ENCODE peak calls at places on chromosomes 4 and X, in seven cellular contexts. One of them, this sample, is unnamed.
A peak's percentile ranks its signal among the peaks of the same experiment; 100 is the strongest.

GRCh38 chr4:75745192-75745591 is 20.8 kb downstream of the USO1 start:
- DNase-seq in activated CD4-positive, CD25-positive, alpha-beta regulatory T cell: no peak
- DNase-seq in nucleus accumbens: no peak
- DNase-seq in stimulated activated CD4-positive, alpha-beta T cell treated with anti-CD3 and anti-CD28 coated beads, Interleukin-12 subunit alpha, Interleukin-12 subunit beta, amount 100 ng/mL, for 48 hours: no peak
- DNase-seq in occipital lobe: no peak
- DNase-seq in PC-3: no peak
- DNase-seq in amniotic stem cell: no peak
- DNase-seq in this sample: no peak

GRCh38 chr4:7356667-7357295 is 77.9 kb downstream of the PSAPL1 start:
- DNase-seq in activated CD4-positive, CD25-positive, alpha-beta regulatory T cell: no peak
- DNase-seq in PC-3: no peak
- DNase-seq in nucleus accumbens: no peak
- DNase-seq in occipital lobe: no peak
- DNase-seq in amniotic stem cell: no peak
- DNase-seq in stimulated activated CD4-positive, alpha-beta T cell treated with anti-CD3 and anti-CD28 coated beads, Interleukin-12 subunit alpha, Interleukin-12 subunit beta, amount 100 ng/mL, for 48 hours: no peak
- DNase-seq in this sample: no peak

GRCh38 chr4:8828869-8829268 is 42.8 kb downstream of the HMX1 start:
- DNase-seq in PC-3: no peak
- DNase-seq in occipital lobe: no peak
- DNase-seq in nucleus accumbens: no peak
- DNase-seq in activated CD4-positive, CD25-positive, alpha-beta regulatory T cell: no peak
- DNase-seq in amniotic stem cell: no peak
- DNase-seq in stimulated activated CD4-positive, alpha-beta T cell treated with anti-CD3 and anti-CD28 coated beads, Interleukin-12 subunit alpha, Interleukin-12 subunit beta, amount 100 ng/mL, for 48 hours: no peak
- DNase-seq in this sample: no peak

GRCh38 chr4:3531887-3532713 is at the start of gene LRPAP1:
- DNase-seq in amniotic stem cell: peak; percentile 76
- DNase-seq in nucleus accumbens: peak; percentile 91
- DNase-seq in activated CD4-positive, CD25-positive, alpha-beta regulatory T cell: peak; percentile 84
- DNase-seq in occipital lobe: peak; percentile 91
- DNase-seq in stimulated activated CD4-positive, alpha-beta T cell treated with anti-CD3 and anti-CD28 coated beads, Interleukin-12 subunit alpha, Interleukin-12 subunit beta, amount 100 ng/mL, for 48 hours: peak; percentile 84
- DNase-seq in PC-3: peak; percentile 80
- DNase-seq in this sample: peak; percentile 72

GRCh38 chr4:13524504-13525243 is 19.6 kb downstream of the NKX3-2 start:
- DNase-seq in stimulated activated CD4-positive, alpha-beta T cell treated with anti-CD3 and anti-CD28 coated beads, Interleukin-12 subunit alpha, Interleukin-12 subunit beta, amount 100 ng/mL, for 48 hours: no peak
- DNase-seq in activated CD4-positive, CD25-positive, alpha-beta regulatory T cell: no peak
- DNase-seq in PC-3: no peak
- DNase-seq in amniotic stem cell: no peak
- DNase-seq in occipital lobe: no peak
- DNase-seq in nucleus accumbens: no peak
- DNase-seq in this sample: no peak

GRCh38 chr4:109365944-109366343 is 63.5 kb upstream of the COL25A1 start:
- DNase-seq in PC-3: no peak
- DNase-seq in occipital lobe: no peak
- DNase-seq in nucleus accumbens: no peak
- DNase-seq in activated CD4-positive, CD25-positive, alpha-beta regulatory T cell: no peak
- DNase-seq in amniotic stem cell: no peak
- DNase-seq in stimulated activated CD4-positive, alpha-beta T cell treated with anti-CD3 and anti-CD28 coated beads, Interleukin-12 subunit alpha, Interleukin-12 subunit beta, amount 100 ng/mL, for 48 hours: no peak
- DNase-seq in this sample: no peak

GRCh38 chrX:133215747-133216146 is 2.4 kb downstream of the TFDP3 start:
- DNase-seq in occipital lobe: no peak
- DNase-seq in amniotic stem cell: no peak
- DNase-seq in activated CD4-positive, CD25-positive, alpha-beta regulatory T cell: no peak
- DNase-seq in PC-3: peak; percentile 53
- DNase-seq in nucleus accumbens: no peak
- DNase-seq in stimulated activated CD4-positive, alpha-beta T cell treated with anti-CD3 and anti-CD28 coated beads, Interleukin-12 subunit alpha, Interleukin-12 subunit beta, amount 100 ng/mL, for 48 hours: no peak
- DNase-seq in this sample: no peak

GRCh38 chr4:121307441-121308327 is 73.1 kb downstream of the QRFPR start:
- DNase-seq in amniotic stem cell: no peak
- DNase-seq in stimulated activated CD4-positive, alpha-beta T cell treated with anti-CD3 and anti-CD28 coated beads, Interleukin-12 subunit alpha, Interleukin-12 subunit beta, amount 100 ng/mL, for 48 hours: peak; percentile 21
- DNase-seq in occipital lobe: no peak
- DNase-seq in nucleus accumbens: no peak
- DNase-seq in PC-3: peak; percentile 56
- DNase-seq in activated CD4-positive, CD25-positive, alpha-beta regulatory T cell: no peak
- DNase-seq in this sample: peak; percentile 6

GRCh38 chr4:78083035-78083434 is 25.9 kb downstream of the FRAS1 start:
- DNase-seq in amniotic stem cell: no peak
- DNase-seq in occipital lobe: no peak
- DNase-seq in activated CD4-positive, CD25-positive, alpha-beta regulatory T cell: no peak
- DNase-seq in stimulated activated CD4-positive, alpha-beta T cell treated with anti-CD3 and anti-CD28 coated beads, Interleukin-12 subunit alpha, Interleukin-12 subunit beta, amount 100 ng/mL, for 48 hours: no peak
- DNase-seq in nucleus accumbens: no peak
- DNase-seq in PC-3: no peak
- DNase-seq in this sample: no peak

GRCh38 chrX:6701085-6701484 is 166.2 kb upstream of the VCX3A start:
- DNase-seq in stimulated activated CD4-positive, alpha-beta T cell treated with anti-CD3 and anti-CD28 coated beads, Interleukin-12 subunit alpha, Interleukin-12 subunit beta, amount 100 ng/mL, for 48 hours: no peak
- DNase-seq in occipital lobe: no peak
- DNase-seq in PC-3: no peak
- DNase-seq in activated CD4-positive, CD25-positive, alpha-beta regulatory T cell: no peak
- DNase-seq in amniotic stem cell: no peak
- DNase-seq in nucleus accumbens: no peak
- DNase-seq in this sample: no peak

GRCh38 chr4:24930136-24930535 is 17.3 kb upstream of the CCDC149 start:
- DNase-seq in amniotic stem cell: no peak
- DNase-seq in PC-3: peak; percentile 15
- DNase-seq in activated CD4-positive, CD25-positive, alpha-beta regulatory T cell: no peak
- DNase-seq in stimulated activated CD4-positive, alpha-beta T cell treated with anti-CD3 and anti-CD28 coated beads, Interleukin-12 subunit alpha, Interleukin-12 subunit beta, amount 100 ng/mL, for 48 hours: no peak
- DNase-seq in occipital lobe: no peak
- DNase-seq in nucleus accumbens: no peak
- DNase-seq in this sample: no peak

GRCh38 chr4:74490736-74491135 is 45.8 kb downstream of the AREG start:
- DNase-seq in stimulated activated CD4-positive, alpha-beta T cell treated with anti-CD3 and anti-CD28 coated beads, Interleukin-12 subunit alpha, Interleukin-12 subunit beta, amount 100 ng/mL, for 48 hours: no peak
- DNase-seq in activated CD4-positive, CD25-positive, alpha-beta regulatory T cell: no peak
- DNase-seq in amniotic stem cell: no peak
- DNase-seq in nucleus accumbens: no peak
- DNase-seq in PC-3: no peak
- DNase-seq in occipital lobe: no peak
- DNase-seq in this sample: no peak

GRCh38 chr4:37138789-37139188 is 105.8 kb upstream of the NWD2 start:
- DNase-seq in activated CD4-positive, CD25-positive, alpha-beta regulatory T cell: no peak
- DNase-seq in amniotic stem cell: no peak
- DNase-seq in stimulated activated CD4-positive, alpha-beta T cell treated with anti-CD3 and anti-CD28 coated beads, Interleukin-12 subunit alpha, Interleukin-12 subunit beta, amount 100 ng/mL, for 48 hours: no peak
- DNase-seq in occipital lobe: no peak
- DNase-seq in nucleus accumbens: no peak
- DNase-seq in PC-3: no peak
- DNase-seq in this sample: no peak

GRCh38 chrX:16212436-16212835 is 45.2 kb downstream of the MAGEB17 start:
- DNase-seq in stimulated activated CD4-positive, alpha-beta T cell treated with anti-CD3 and anti-CD28 coated beads, Interleukin-12 subunit alpha, Interleukin-12 subunit beta, amount 100 ng/mL, for 48 hours: no peak
- DNase-seq in nucleus accumbens: no peak
- DNase-seq in PC-3: peak; percentile 42
- DNase-seq in amniotic stem cell: no peak
- DNase-seq in occipital lobe: no peak
- DNase-seq in activated CD4-positive, CD25-positive, alpha-beta regulatory T cell: no peak
- DNase-seq in this sample: no peak

GRCh38 chr4:41727861-41728570 is 20.5 kb downstream of the PHOX2B start:
- DNase-seq in PC-3: no peak
- DNase-seq in nucleus accumbens: no peak
- DNase-seq in stimulated activated CD4-positive, alpha-beta T cell treated with anti-CD3 and anti-CD28 coated beads, Interleukin-12 subunit alpha, Interleukin-12 subunit beta, amount 100 ng/mL, for 48 hours: no peak
- DNase-seq in activated CD4-positive, CD25-positive, alpha-beta regulatory T cell: no peak
- DNase-seq in occipital lobe: no peak
- DNase-seq in amniotic stem cell: no peak
- DNase-seq in this sample: no peak

GRCh38 chrX:40719218-40719617 is 16.1 kb downstream of the MED14 start:
- DNase-seq in activated CD4-positive, CD25-positive, alpha-beta regulatory T cell: no peak
- DNase-seq in PC-3: peak; percentile 90
- DNase-seq in amniotic stem cell: peak; percentile 21
- DNase-seq in occipital lobe: no peak
- DNase-seq in nucleus accumbens: no peak
- DNase-seq in stimulated activated CD4-positive, alpha-beta T cell treated with anti-CD3 and anti-CD28 coated beads, Interleukin-12 subunit alpha, Interleukin-12 subunit beta, amount 100 ng/mL, for 48 hours: no peak
- DNase-seq in this sample: no peak

GRCh38 chrX:21674430-21675186 is 16.5 kb upstream of the KLHL34 start:
- DNase-seq in stimulated activated CD4-positive, alpha-beta T cell treated with anti-CD3 and anti-CD28 coated beads, Interleukin-12 subunit alpha, Interleukin-12 subunit beta, amount 100 ng/mL, for 48 hours: no peak
- DNase-seq in amniotic stem cell: no peak
- DNase-seq in activated CD4-positive, CD25-positive, alpha-beta regulatory T cell: no peak
- DNase-seq in nucleus accumbens: no peak
- DNase-seq in PC-3: no peak
- DNase-seq in occipital lobe: no peak
- DNase-seq in this sample: no peak

GRCh38 chrX:26254436-26254835 is 38.5 kb downstream of the MAGEB5 start:
- DNase-seq in occipital lobe: no peak
- DNase-seq in nucleus accumbens: no peak
- DNase-seq in amniotic stem cell: no peak
- DNase-seq in stimulated activated CD4-positive, alpha-beta T cell treated with anti-CD3 and anti-CD28 coated beads, Interleukin-12 subunit alpha, Interleukin-12 subunit beta, amount 100 ng/mL, for 48 hours: no peak
- DNase-seq in activated CD4-positive, CD25-positive, alpha-beta regulatory T cell: no peak
- DNase-seq in PC-3: no peak
- DNase-seq in this sample: no peak

GRCh38 chr4:87657525-87657924 is 7.4 kb downstream of the DMP1 start:
- DNase-seq in activated CD4-positive, CD25-positive, alpha-beta regulatory T cell: no peak
- DNase-seq in occipital lobe: no peak
- DNase-seq in amniotic stem cell: no peak
- DNase-seq in nucleus accumbens: no peak
- DNase-seq in stimulated activated CD4-positive, alpha-beta T cell treated with anti-CD3 and anti-CD28 coated beads, Interleukin-12 subunit alpha, Interleukin-12 subunit beta, amount 100 ng/mL, for 48 hours: no peak
- DNase-seq in PC-3: peak; percentile 71
- DNase-seq in this sample: no peak

GRCh38 chr4:103098331-103098730 is 1.3 kb downstream of the BDH2 start:
- DNase-seq in stimulated activated CD4-positive, alpha-beta T cell treated with anti-CD3 and anti-CD28 coated beads, Interleukin-12 subunit alpha, Interleukin-12 subunit beta, amount 100 ng/mL, for 48 hours: no peak
- DNase-seq in amniotic stem cell: no peak
- DNase-seq in PC-3: no peak
- DNase-seq in nucleus accumbens: peak; percentile 9
- DNase-seq in activated CD4-positive, CD25-positive, alpha-beta regulatory T cell: no peak
- DNase-seq in occipital lobe: no peak
- DNase-seq in this sample: no peak

GRCh38 chrX:51332188-51332942 is at the start of gene NUDT10:
- DNase-seq in amniotic stem cell: no peak
- DNase-seq in occipital lobe: peak; percentile 17
- DNase-seq in activated CD4-positive, CD25-positive, alpha-beta regulatory T cell: no peak
- DNase-seq in nucleus accumbens: no peak
- DNase-seq in stimulated activated CD4-positive, alpha-beta T cell treated with anti-CD3 and anti-CD28 coated beads, Interleukin-12 subunit alpha, Interleukin-12 subunit beta, amount 100 ng/mL, for 48 hours: peak; percentile 44
- DNase-seq in PC-3: no peak
- DNase-seq in this sample: no peak

GRCh38 chr4:101515566-101515965 is 168.2 kb upstream of the PPP3CA start:
- DNase-seq in activated CD4-positive, CD25-positive, alpha-beta regulatory T cell: no peak
- DNase-seq in amniotic stem cell: no peak
- DNase-seq in nucleus accumbens: no peak
- DNase-seq in PC-3: no peak
- DNase-seq in occipital lobe: no peak
- DNase-seq in stimulated activated CD4-positive, alpha-beta T cell treated with anti-CD3 and anti-CD28 coated beads, Interleukin-12 subunit alpha, Interleukin-12 subunit beta, amount 100 ng/mL, for 48 hours: no peak
- DNase-seq in this sample: no peak

This sample was measured in NCI-H1105.